ENCODE peak calls at places on chromosome 19, in seven cellular contexts. X is DND-41; H is tibial nerve; Y is CD8-positive, alpha-beta T cell; I is heart right ventricle; K is H7; A is GM23248. W is an unnamed sample. For H3K36me3, the result is how much of the 10 kb centered on the place peaks cover.

GRCh38 chr19:31627824-31628223 is 278.6 kb upstream of the TSHZ3 start:
- DNase-seq in X (no peak), H (no peak), Y (no peak), I (no peak), K (no peak), A (no peak), W (no peak)

GRCh38 chr19:57934820-57935665 is at the start of gene ZNF418:
- DNase-seq in X (no peak), H (peak), Y (peak), I (peak), K (peak), A (peak), W (no peak)

GRCh38 chr19:41166888-41167804 is 25.9 kb upstream of the CYP2S1 start:
- DNase-seq in X (no peak), H (no peak), Y (no peak), I (no peak), K (peak), A (no peak), W (no peak)

GRCh38 chr19:18612051-18612771 is 459 bp upstream of the TMEM59L start:
- DNase-seq in X (no peak), H (no peak), Y (no peak), I (no peak), K (peak), A (no peak), W (no peak)

GRCh38 chr19:7830823-7831222 is 805 bp downstream of the EVI5L start:
- DNase-seq in X (no peak), H (no peak), Y (no peak), I (no peak), K (no peak), A (no peak), W (no peak)

GRCh38 chr19:4676955-4677731 is 7.0 kb upstream of the MYDGF start:
- DNase-seq in X (peak), H (no peak), Y (no peak), I (peak), K (peak), A (peak), W (no peak)

GRCh38 chr19:4557971-4558941 is 1.2 kb downstream of the SEMA6B start:
- DNase-seq in X (peak), H (no peak), Y (peak), I (no peak), K (peak), A (peak), W (no peak)

GRCh38 chr19:35249146-35249847 is 495 bp downstream of the LSR start:
- DNase-seq in X (no peak), H (no peak), Y (peak), I (no peak), K (peak), A (no peak), W (no peak)

GRCh38 chr19:54465367-54466109 is 2.0 kb upstream of the LENG9 start:
- DNase-seq in X (no peak), H (no peak), Y (no peak), I (no peak), K (peak), A (no peak), W (peak)

GRCh38 chr19:30666301-30666803 is 294.2 kb downstream of the ZNF536 start:
- DNase-seq in X (peak), H (peak), Y (peak), I (peak), K (peak), A (peak), W (no peak)

GRCh38 chr19:12801466-12802266 is at the start of the genes PRDX2 and THSD8:
- DNase-seq in X (peak), H (peak), Y (peak), I (peak), K (peak), A (peak), W (peak)

GRCh38 chr19:40200352-40201099 is 9.3 kb downstream of the MAP3K10 start:
- DNase-seq in X (no peak), H (no peak), Y (no peak), I (no peak), K (no peak), A (no peak), W (no peak)

GRCh38 chr19:2488942-2489731 is 13.2 kb downstream of the GADD45B start:
- DNase-seq in X (no peak), H (no peak), Y (no peak), I (peak), K (peak), A (peak), W (peak)

GRCh38 chr19:34214040-34214439 is 40.3 kb upstream of the GARRE1 start:
- DNase-seq in X (no peak), H (no peak), Y (no peak), I (no peak), K (no peak), A (no peak), W (no peak)

GRCh38 chr19:2394054-2394668 is 33.2 kb downstream of the TIMM13 start:
- DNase-seq in X (no peak), H (peak), Y (peak), I (no peak), K (no peak), A (no peak), W (no peak)

GRCh38 chr19:49069026-49069425 is 3.5 kb downstream of the KCNA7 start:
- DNase-seq in X (no peak), H (no peak), Y (no peak), I (no peak), K (peak), A (no peak), W (no peak)

GRCh38 chr19:2691951-2692350 is 10.5 kb downstream of the GNG7 start:
- DNase-seq in X (no peak), H (no peak), Y (no peak), I (no peak), K (no peak), A (no peak), W (no peak)

GRCh38 chr19:7831452-7831851 is 1.4 kb downstream of the EVI5L start:
- DNase-seq in X (no peak), H (no peak), Y (no peak), I (no peak), K (peak), A (peak), W (no peak)

GRCh38 chr19:46111376-46111775 is 13.1 kb downstream of the IGFL3 start:
- DNase-seq in X (no peak), H (no peak), Y (no peak), I (no peak), K (no peak), A (no peak), W (no peak)

GRCh38 chr19:54138777-54139256 is 1.3 kb downstream of the CNOT3 start:
- DNase-seq in X (no peak), H (no peak), Y (no peak), I (no peak), K (no peak), A (no peak), W (no peak)

GRCh38 chr19:39677931-39678889 is 22.5 kb downstream of the LGALS16 start:
- DNase-seq in X (no peak), H (no peak), Y (no peak), I (no peak), K (no peak), A (no peak), W (no peak)

GRCh38 chr19:4380254-4380727 is 20.1 kb downstream of the SH3GL1 start:
- DNase-seq in X (no peak), H (no peak), Y (peak), I (peak), K (peak), A (peak), W (no peak)

GRCh38 chr19:6663236-6664187 is 6.4 kb downstream of the TNFSF14 start:
- DNase-seq in X (no peak), H (no peak), Y (peak), I (no peak), K (no peak), A (peak), W (no peak)

GRCh38 chr19:11721681-11722080 is 17.1 kb downstream of the ZNF823 start:
- DNase-seq in X (no peak), H (no peak), Y (no peak), I (no peak), K (no peak), A (no peak), W (no peak)

GRCh38 chr19:16078759-16079707 is 2.7 kb downstream of the TPM4 start:
- DNase-seq in X (peak), H (peak), Y (peak), I (peak), K (no peak), A (peak), W (peak)

GRCh38 chr19:35436477-35437141 is 11.4 kb upstream of the FFAR2 start:
- DNase-seq in X (no peak), H (peak), Y (peak), I (peak), K (no peak), A (peak), W (no peak)

GRCh38 chr19:39481229-39481545 is 549 bp downstream of the TIMM50 start:
- DNase-seq in X (peak), H (no peak), Y (no peak), I (no peak), K (no peak), A (peak), W (no peak)

GRCh38 chr19:52749780-52750179 is 14.9 kb upstream of the ZNF611 start:
- DNase-seq in X (no peak), H (no peak), Y (no peak), I (no peak), K (no peak), A (no peak), W (no peak)

GRCh38 chr19:2944775-2945574 is at the start of gene ZNF77:
- DNase-seq in X (peak), H (peak), Y (peak), I (peak), K (peak), A (peak), W (peak)

GRCh38 chr19:42316223-42317211 is 3.4 kb downstream of the TMEM145 start:
- DNase-seq in X (no peak), H (no peak), Y (no peak), I (no peak), K (peak), A (peak), W (no peak)

GRCh38 chr19:6034512-6034911 is 56.6 kb upstream of the RANBP3 start:
- DNase-seq in X (no peak), H (no peak), Y (no peak), I (no peak), K (no peak), A (no peak), W (no peak)

GRCh38 chr19:11481777-11482383 is 1.0 kb upstream of the ELAVL3 start:
- DNase-seq in X (no peak), H (peak), Y (peak), I (peak), K (peak), A (peak), W (peak)

GRCh38 chr19:19434483-19435045 is 29.1 kb downstream of the GATAD2A start:
- DNase-seq in X (no peak), H (peak), Y (no peak), I (peak), K (no peak), A (peak), W (peak)

GRCh38 chr19:35059799-35060091 is 18.2 kb downstream of the HPN start:
- DNase-seq in X (no peak), H (no peak), Y (no peak), I (no peak), K (peak), A (no peak), W (no peak)

GRCh38 chr19:6103217-6103644 is 7.1 kb downstream of the RFX2 start:
- DNase-seq in X (no peak), H (peak), Y (no peak), I (peak), K (peak), A (peak), W (peak)

GRCh38 chr19:53057904-53058579 is 13.5 kb downstream of the ERVV-2 start:
- DNase-seq in X (no peak), H (no peak), Y (no peak), I (peak), K (peak), A (peak), W (no peak)

GRCh38 chr19:57887195-57887941 is 1.5 kb downstream of the ZNF814 start:
- DNase-seq in X (no peak), H (no peak), Y (no peak), I (no peak), K (peak), A (peak), W (no peak)

GRCh38 chr19:55536951-55537740 is at the start of gene SBK2:
- DNase-seq in X (no peak), H (no peak), Y (no peak), I (no peak), K (peak), A (no peak), W (no peak)

GRCh38 chr19:43984687-43985000 is 656 bp downstream of the ZNF155 start:
- DNase-seq in X (peak), H (no peak), Y (no peak), I (peak), K (no peak), A (peak), W (no peak)

DNA sequence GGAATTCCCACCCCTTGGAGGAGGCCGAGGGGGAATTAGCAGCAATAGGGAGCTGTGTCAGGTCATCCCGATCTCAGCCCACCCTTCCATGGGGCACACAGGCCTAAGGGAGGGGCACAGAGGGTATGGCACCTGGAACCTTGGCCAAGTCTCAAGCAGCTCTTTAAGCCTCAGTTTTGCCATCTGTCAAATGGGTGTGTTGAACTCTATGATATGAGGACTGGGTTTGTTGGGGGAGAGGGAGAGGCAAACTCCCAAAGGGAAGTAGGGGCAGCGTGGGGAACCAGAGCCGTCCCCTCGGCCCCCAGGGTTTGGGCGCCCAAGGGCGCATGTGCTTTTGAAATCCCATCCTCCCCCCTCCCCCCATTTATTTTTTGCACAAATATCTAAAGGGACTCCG is 49.7 kb downstream of the COLGALT1 start:
- DNase-seq in X (no peak), H (no peak), Y (no peak), I (no peak), K (no peak), A (no peak), W (no peak)
- H3K4me3 ChIP-seq in X (no peak), H (no peak), Y (no peak), I (no peak), K (peak), A (no peak), W (no peak)

GRCh38 chr19:14704450-14704849 is 14.6 kb downstream of the ZNF333 start:
- DNase-seq in X (no peak), H (no peak), Y (no peak), I (no peak), K (no peak), A (no peak), W (no peak)
- H3K36me3 ChIP-seq in X (half or more), H (half or more), Y (half or more), I (half or more), K (under half), A (under half), W (half or more)

GRCh38 chr19:51417807-51418152 is 338 bp upstream of the SIGLEC10 start:
- DNase-seq in X (no peak), H (no peak), Y (no peak), I (no peak), K (no peak), A (no peak), W (no peak)
- H3K4me3 ChIP-seq in X (no peak), H (no peak), Y (no peak), I (no peak), K (no peak), A (no peak), W (no peak)

GRCh38 chr19:47756953-47757608 is 11.7 kb downstream of the NOP53 start:
- DNase-seq in X (no peak), H (no peak), Y (no peak), I (no peak), K (no peak), A (no peak), W (no peak)
- H3K36me3 ChIP-seq in X (half or more), H (half or more), Y (under half), I (half or more), K (under half), A (under half), W (half or more)

GRCh38 chr19:47389150-47389556 is 30.2 kb downstream of the MEIS3 start:
- DNase-seq in X (no peak), H (no peak), Y (no peak), I (no peak), K (no peak), A (no peak), W (peak)
- H3K4me3 ChIP-seq in X (no peak), H (no peak), Y (no peak), I (no peak), K (no peak), A (no peak), W (no peak)

GRCh38 chr19:10135551-10136334 is 16.0 kb upstream of the EIF3G start:
- DNase-seq in X (no peak), H (no peak), Y (no peak), I (no peak), K (peak), A (no peak), W (no peak)
- H3K36me3 ChIP-seq in X (half or more), H (under half), Y (half or more), I (half or more), K (half or more), A (under half), W (half or more)

DNA sequence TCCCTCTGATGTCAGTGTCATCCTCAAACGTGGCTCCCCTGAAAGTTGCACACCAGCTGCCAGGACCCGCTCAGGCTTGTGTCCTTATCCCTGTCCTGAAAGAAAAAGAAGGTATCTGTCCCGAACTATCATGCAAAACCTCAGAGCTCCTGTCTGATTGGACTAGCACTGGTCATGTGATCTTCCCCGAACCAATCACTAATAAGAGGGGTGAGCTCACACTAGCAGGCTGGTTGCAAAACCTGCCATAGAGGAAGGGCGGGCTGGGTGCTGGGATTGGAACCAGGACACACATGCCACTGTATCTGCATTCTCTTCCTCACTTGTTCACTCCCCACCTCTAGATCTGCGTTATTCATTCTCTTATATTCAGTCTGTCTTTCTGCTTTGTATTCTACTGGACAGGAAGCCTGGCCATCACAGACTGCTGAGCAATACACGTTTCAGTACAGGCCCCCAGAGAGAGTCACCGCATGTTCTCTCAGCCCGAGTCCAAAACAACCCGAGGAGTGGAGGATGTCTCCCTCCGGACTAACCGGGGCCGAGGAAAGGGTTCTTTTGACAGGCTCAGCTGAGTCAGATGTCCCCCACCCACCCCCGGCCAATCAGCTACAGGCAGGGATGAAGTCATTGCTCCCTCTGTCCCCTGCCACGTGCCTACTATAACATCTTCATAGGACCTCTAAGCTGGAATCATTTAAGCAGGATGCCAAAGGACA is 97.7 kb downstream of the SIPA1L3 start:
- DNase-seq in X (peak), H (peak), Y (no peak), I (peak), K (peak), A (peak), W (peak)
- H3K4me3 ChIP-seq in X (no peak), H (peak), Y (no peak), I (peak), K (peak), A (peak), W (peak)

GRCh38 chr19:610071-610800 is 20.6 kb downstream of the HCN2 start:
- DNase-seq in X (peak), H (no peak), Y (peak), I (no peak), K (no peak), A (no peak), W (no peak)
- H3K36me3 ChIP-seq in X (under half), H (under half), Y (under half), I (under half), K (under half), A (under half), W (under half)

GRCh38 chr19:45102481-45102880 is 9.5 kb downstream of the PPP1R37 start:
- DNase-seq in X (no peak), H (no peak), Y (no peak), I (no peak), K (no peak), A (no peak), W (no peak)
- H3K4me3 ChIP-seq in X (no peak), H (no peak), Y (no peak), I (no peak), K (no peak), A (no peak), W (no peak)

W was measured in ascending aorta.